ENCODE peak calls at places on chromosome X, in seven cellular contexts. E is DND-41, Y is heart right ventricle, S is cardiac fibroblast, P is HFF-Myc, Z is lower lobe of right lung, V is hepatocyte. B is an unnamed sample.
A peak's percentile ranks its signal among the peaks of the same experiment; 100 is the strongest.

GRCh38 chrX:2478546-2479419 is 22.0 kb downstream of the DHRSX start:
- DNase-seq in E (no peak), Y (no peak), S (no peak), P (no peak), Z (peak; percentile 24), V (no peak), B (no peak)

GRCh38 chrX:120761810-120762209 is 113.9 kb downstream of the CT47B1 start:
- DNase-seq in E (no peak), Y (peak; percentile 5), S (peak; percentile 68), P (peak; percentile 77), Z (no peak), V (no peak), B (no peak)

GRCh38 chrX:16320765-16321355 is 153.6 kb downstream of the MAGEB17 start:
- DNase-seq in E (no peak), Y (no peak), S (peak; percentile 9), P (no peak), Z (no peak), V (no peak), B (no peak)

GRCh38 chrX:73214366-73215094 is at the start of gene NAP1L2:
- DNase-seq in E (no peak), Y (peak; percentile 19), S (peak; percentile 27), P (no peak), Z (peak; percentile 36), V (peak; percentile 20), B (peak; percentile 23)

GRCh38 chrX:108362026-108362425 is 76.2 kb downstream of the COL4A6 start:
- DNase-seq in E (no peak), Y (no peak), S (peak; percentile 20), P (no peak), Z (no peak), V (peak; percentile 21), B (no peak)

GRCh38 chrX:34810364-34810763 is 132.2 kb upstream of the FAM47B start:
- DNase-seq in E (no peak), Y (no peak), S (peak; percentile 38), P (peak; percentile 2), Z (no peak), V (no peak), B (peak; percentile 6)

GRCh38 chrX:63664083-63664482 is 120.9 kb downstream of the ARHGEF9 start:
- DNase-seq in E (no peak), Y (no peak), S (peak; percentile 41), P (no peak), Z (no peak), V (no peak), B (no peak)

GRCh38 chrX:50114113-50114512 is 86.7 kb downstream of the AKAP4 start:
- DNase-seq in E (no peak), Y (no peak), S (no peak), P (no peak), Z (no peak), V (peak; percentile 29), B (no peak)

GRCh38 chrX:139199945-139200344 is 330.6 kb upstream of the F9 start:
- DNase-seq in E (no peak), Y (no peak), S (no peak), P (no peak), Z (no peak), V (no peak), B (no peak)

GRCh38 chrX:37349131-37350033 is at the start of gene PRRG1:
- DNase-seq in E (no peak), Y (peak; percentile 79), S (peak; percentile 82), P (no peak), Z (peak; percentile 83), V (peak; percentile 96), B (peak; percentile 57)

GRCh38 chrX:9656277-9656676 is 109.4 kb downstream of the GPR143 start:
- DNase-seq in E (no peak), Y (peak; percentile 16), S (peak; percentile 39), P (no peak), Z (no peak), V (no peak), B (no peak)

GRCh38 chrX:77527233-77528001 is 80.2 kb downstream of the FGF16 start:
- DNase-seq in E (no peak), Y (peak; percentile 17), S (no peak), P (no peak), Z (no peak), V (no peak), B (no peak)

GRCh38 chrX:131728295-131729145 is 184.6 kb downstream of the OR13H1 start:
- DNase-seq in E (no peak), Y (no peak), S (no peak), P (no peak), Z (no peak), V (no peak), B (peak; percentile 84)

GRCh38 chrX:147962476-147962875 is 18.7 kb upstream of the FMR1NB start:
- DNase-seq in E (no peak), Y (no peak), S (no peak), P (no peak), Z (no peak), V (no peak), B (no peak)

GRCh38 chrX:10079155-10079711 is 77.5 kb upstream of the CLCN4 start:
- DNase-seq in E (no peak), Y (no peak), S (no peak), P (no peak), Z (peak; percentile 69), V (no peak), B (no peak)

GRCh38 chrX:19840899-19841648 is 46.3 kb downstream of the SH3KBP1 start:
- DNase-seq in E (peak; percentile 76), Y (no peak), S (no peak), P (no peak), Z (no peak), V (no peak), B (no peak)

GRCh38 chrX:102627640-102628039 is 23.6 kb upstream of the GPRASP1 start:
- DNase-seq in E (peak; percentile 32), Y (no peak), S (no peak), P (no peak), Z (no peak), V (no peak), B (no peak)

GRCh38 chrX:16022580-16023170 is 100.7 kb upstream of the GRPR start:
- DNase-seq in E (no peak), Y (no peak), S (peak; percentile 49), P (no peak), Z (no peak), V (no peak), B (peak; percentile 6)

GRCh38 chrX:24659646-24660045 is 12.5 kb upstream of the PCYT1B start:
- DNase-seq in E (no peak), Y (no peak), S (no peak), P (no peak), Z (no peak), V (no peak), B (no peak)

GRCh38 chrX:150693782-150694574 is 782 bp downstream of the MTMR1 start:
- DNase-seq in E (peak; percentile 93), Y (peak; percentile 29), S (peak; percentile 71), P (peak; percentile 10), Z (peak; percentile 76), V (peak; percentile 65), B (peak; percentile 15)
- TF ChIP-seq CTCF in E (no peak), Y (no peak), S (no peak), P (no peak), Z (no peak), V (no peak), B (no peak)

GRCh38 chrX:632391-633042 is 1.9 kb downstream of the SHOX start:
- DNase-seq in E (no peak), Y (no peak), S (peak; percentile 12), P (no peak), Z (no peak), V (no peak), B (no peak)
- H3K4me3 ChIP-seq in E (no peak overlapping the region), Y (no peak overlapping the region), S (no peak overlapping the region), P (peak overlapping the region; percentile 59), Z (no peak overlapping the region), V (no peak overlapping the region), B (no peak overlapping the region)

GRCh38 chrX:11566158-11566557 is 99.6 kb downstream of the ARHGAP6 start:
- DNase-seq in E (no peak), Y (no peak), S (no peak), P (no peak), Z (no peak), V (no peak), B (no peak)
- TF ChIP-seq CTCF in E (no peak), Y (no peak), S (no peak), P (no peak), Z (no peak), V (no peak), B (no peak)

DNA sequence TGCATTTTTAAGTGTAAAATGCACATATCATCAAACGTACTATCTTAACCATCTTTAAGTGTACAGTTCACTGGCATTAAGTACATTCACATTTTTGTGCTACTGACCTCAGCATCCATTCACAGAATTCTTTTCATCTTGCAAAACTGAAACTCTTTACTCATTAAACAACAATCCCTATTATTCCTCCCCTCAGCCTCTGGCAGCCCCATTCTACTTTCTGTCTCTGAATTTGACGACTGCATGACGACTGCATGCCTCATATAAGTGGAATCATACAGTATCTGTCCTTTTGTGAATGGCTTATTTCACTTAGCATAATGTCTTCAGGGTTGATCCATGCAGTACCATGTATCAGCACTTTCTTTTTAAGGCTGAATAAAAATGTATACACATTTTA is 38.7 kb downstream of the CNKSR2 start:
- DNase-seq in E (no peak), Y (no peak), S (peak; percentile 75), P (no peak), Z (no peak), V (no peak), B (peak; percentile 24)
- H3K4me3 ChIP-seq in E (no peak overlapping the region), Y (no peak overlapping the region), S (no peak overlapping the region), P (no peak overlapping the region), Z (no peak overlapping the region), V (no peak overlapping the region), B (no peak overlapping the region)

GRCh38 chrX:23616361-23616760 is 50.9 kb upstream of the PRDX4 start:
- DNase-seq in E (no peak), Y (no peak), S (peak; percentile 39), P (no peak), Z (no peak), V (peak; percentile 64), B (no peak)
- TF ChIP-seq CTCF in E (peak; percentile 60), Y (peak; percentile 29), S (peak; percentile 52), P (peak; percentile 43), Z (peak; percentile 47), V (peak; percentile 63), B (peak; percentile 67)

DNA sequence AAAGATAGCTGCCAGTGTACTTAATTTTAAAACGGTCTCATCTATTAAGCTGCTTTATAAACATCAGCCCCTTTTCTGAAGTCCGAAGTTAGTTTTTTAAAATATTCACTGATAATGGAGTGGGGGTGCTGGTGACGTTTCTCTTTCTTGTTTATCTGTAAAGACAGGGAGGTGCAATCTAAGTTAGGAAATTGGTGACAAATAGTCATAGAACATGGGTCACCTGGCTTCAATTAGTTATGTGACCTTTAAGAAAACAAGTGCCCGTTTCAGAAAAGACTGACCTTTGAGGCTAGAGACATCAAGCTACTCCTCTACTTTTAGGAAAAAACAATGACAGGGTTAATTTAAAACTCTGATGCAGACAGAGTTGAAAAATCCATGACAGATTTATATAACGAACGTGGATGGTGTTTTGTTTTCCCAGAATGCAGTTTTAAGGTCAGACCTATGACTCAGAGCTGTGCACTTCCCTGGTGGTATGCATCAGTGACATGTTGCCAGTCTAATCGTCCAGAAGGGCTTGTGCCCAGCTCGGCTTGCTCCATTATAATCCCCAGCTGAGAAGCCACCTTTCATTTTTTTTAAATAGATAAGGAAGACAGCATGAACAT is 38.2 kb downstream of the FHL1 start:
- DNase-seq in E (no peak), Y (no peak), S (peak; percentile 53), P (no peak), Z (no peak), V (no peak), B (no peak)
- H3K4me3 ChIP-seq in E (no peak overlapping the region), Y (peak overlapping the region; percentile 5), S (no peak overlapping the region), P (no peak overlapping the region), Z (no peak overlapping the region), V (no peak overlapping the region), B (no peak overlapping the region)

GRCh38 chrX:145405012-145405411 is 157.7 kb downstream of the SPANXN1 start:
- DNase-seq in E (peak; percentile 5), Y (no peak), S (peak; percentile 33), P (no peak), Z (no peak), V (peak; percentile 50), B (no peak)
- TF ChIP-seq CTCF in E (peak; percentile 61), Y (peak; percentile 8), S (peak; percentile 38), P (peak; percentile 28), Z (peak; percentile 42), V (peak; percentile 57), B (peak; percentile 53)

B was measured in astrocyte of the cerebellum.